ENCODE peak calls at places on chromosome 4, in five cellular contexts. L, E, R, C and T are unnamed samples.

GRCh38 chr4:4260185-4260751 is 12.2 kb upstream of the TMEM128 start:
- DNase-seq in L (peak), E (no peak), R (no peak), C (peak), T (no peak)

GRCh38 chr4:94605241-94605640 is 152.5 kb upstream of the BMPR1B start:
- DNase-seq in L (no peak), E (no peak), R (no peak), C (no peak), T (no peak)

GRCh38 chr4:153222162-153222789 is 18.0 kb downstream of the TRIM2 start:
- DNase-seq in L (peak), E (no peak), R (no peak), C (no peak), T (no peak)

GRCh38 chr4:71586087-71586763 is 197.7 kb downstream of the GC start:
- DNase-seq in L (no peak), E (no peak), R (no peak), C (no peak), T (no peak)

GRCh38 chr4:54657556-54658313 is at the start of gene KIT:
- DNase-seq in L (peak), E (peak), R (no peak), C (no peak), T (peak)

GRCh38 chr4:125770814-125771398 is 456.2 kb downstream of the FAT4 start:
- DNase-seq in L (no peak), E (no peak), R (no peak), C (no peak), T (no peak)

GRCh38 chr4:102780476-102781144 is 19.8 kb upstream of the MANBA start:
- DNase-seq in L (peak), E (no peak), R (no peak), C (peak), T (no peak)

GRCh38 chr4:89379541-89380035 is 72.0 kb upstream of the GPRIN3 start:
- DNase-seq in L (no peak), E (no peak), R (no peak), C (no peak), T (no peak)

GRCh38 chr4:13559414-13559813 is 15.1 kb upstream of the NKX3-2 start:
- DNase-seq in L (no peak), E (no peak), R (no peak), C (no peak), T (no peak)

GRCh38 chr4:129113438-129113837 is 17.5 kb downstream of the C4orf33 start:
- DNase-seq in L (no peak), E (no peak), R (no peak), C (no peak), T (no peak)

GRCh38 chr4:53507671-53508286 is 83.5 kb downstream of the LNX1 start:
- DNase-seq in L (no peak), E (no peak), R (no peak), C (peak), T (no peak)

GRCh38 chr4:53132117-53132889 is 233.6 kb downstream of the SCFD2 start:
- DNase-seq in L (no peak), E (no peak), R (no peak), C (no peak), T (no peak)

GRCh38 chr4:8228319-8229250 is 29.5 kb downstream of the SH3TC1 start:
- DNase-seq in L (no peak), E (no peak), R (peak), C (no peak), T (no peak)
- TF ChIP-seq SUZ12 in L (no peak), E (no peak), R (no peak), C (no peak), T (no peak)

DNA sequence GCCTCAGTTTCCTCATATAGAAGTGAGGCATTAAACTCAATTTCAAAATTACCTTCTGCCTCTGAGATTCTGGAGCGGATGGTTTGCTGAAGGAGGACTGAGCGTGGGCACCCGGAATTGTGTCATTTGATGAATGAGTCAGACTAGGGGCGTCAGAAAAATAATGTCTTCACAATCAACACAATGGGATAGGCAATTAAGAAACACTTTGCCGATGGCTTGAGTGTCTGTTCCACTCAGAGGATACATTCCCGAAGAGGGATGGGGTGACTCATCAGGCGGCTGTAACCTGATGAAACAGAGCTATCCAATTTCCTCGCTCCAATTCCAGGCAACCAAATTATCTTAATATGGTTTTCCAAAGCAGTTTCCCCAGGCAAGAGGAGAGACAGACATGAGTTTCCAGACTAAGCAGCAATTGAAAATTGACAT is 1.2 kb upstream of the CHRNA9 start:
- DNase-seq in L (peak), E (no peak), R (no peak), C (no peak), T (no peak)
- TF ChIP-seq SUZ12 in L (no peak), E (no peak), R (no peak), C (no peak), T (no peak)

GRCh38 chr4:602559-602942 is 22.8 kb upstream of the PDE6B start:
- DNase-seq in L (peak), E (peak), R (no peak), C (peak), T (peak)
- TF ChIP-seq SUZ12 in L (no peak), E (no peak), R (no peak), C (no peak), T (no peak)

GRCh38 chr4:10334506-10335028 is 122.7 kb downstream of the ZNF518B start:
- DNase-seq in L (no peak), E (no peak), R (no peak), C (no peak), T (no peak)

GRCh38 chr4:10333942-10334341 is 123.3 kb downstream of the ZNF518B start:
- DNase-seq in L (no peak), E (peak), R (no peak), C (no peak), T (peak)

GRCh38 chr4:10335050-10335449 is 122.2 kb downstream of the ZNF518B start:
- DNase-seq in L (no peak), E (no peak), R (no peak), C (no peak), T (no peak)

GRCh38 chr4:10336471-10336870 is 120.8 kb downstream of the ZNF518B start:
- DNase-seq in L (no peak), E (no peak), R (no peak), C (no peak), T (no peak)
- TF ChIP-seq SUZ12 in L (no peak), E (no peak), R (no peak), C (no peak), T (no peak)

GRCh38 chr4:41930139-41930831 is 4.9 kb upstream of the TMEM33 start:
- DNase-seq in L (no peak), E (no peak), R (no peak), C (peak), T (no peak)
- TF ChIP-seq SUZ12 in L (no peak), E (no peak), R (no peak), C (no peak), T (no peak)

GRCh38 chr4:39469429-39470077 is 10.7 kb downstream of the LIAS start:
- DNase-seq in L (peak), E (no peak), R (peak), C (peak), T (no peak)
- TF ChIP-seq SUZ12 in L (no peak), E (no peak), R (no peak), C (no peak), T (no peak)

GRCh38 chr4:76866641-76867040 is 31.3 kb downstream of the SOWAHB start:
- DNase-seq in L (no peak), E (no peak), R (no peak), C (no peak), T (no peak)

GRCh38 chr4:76867377-76867776 is 30.6 kb downstream of the SOWAHB start:
- DNase-seq in L (no peak), E (no peak), R (no peak), C (no peak), T (no peak)

GRCh38 chr4:76872556-76872955 is 25.4 kb downstream of the SOWAHB start:
- DNase-seq in L (no peak), E (no peak), R (no peak), C (no peak), T (no peak)

DNA sequence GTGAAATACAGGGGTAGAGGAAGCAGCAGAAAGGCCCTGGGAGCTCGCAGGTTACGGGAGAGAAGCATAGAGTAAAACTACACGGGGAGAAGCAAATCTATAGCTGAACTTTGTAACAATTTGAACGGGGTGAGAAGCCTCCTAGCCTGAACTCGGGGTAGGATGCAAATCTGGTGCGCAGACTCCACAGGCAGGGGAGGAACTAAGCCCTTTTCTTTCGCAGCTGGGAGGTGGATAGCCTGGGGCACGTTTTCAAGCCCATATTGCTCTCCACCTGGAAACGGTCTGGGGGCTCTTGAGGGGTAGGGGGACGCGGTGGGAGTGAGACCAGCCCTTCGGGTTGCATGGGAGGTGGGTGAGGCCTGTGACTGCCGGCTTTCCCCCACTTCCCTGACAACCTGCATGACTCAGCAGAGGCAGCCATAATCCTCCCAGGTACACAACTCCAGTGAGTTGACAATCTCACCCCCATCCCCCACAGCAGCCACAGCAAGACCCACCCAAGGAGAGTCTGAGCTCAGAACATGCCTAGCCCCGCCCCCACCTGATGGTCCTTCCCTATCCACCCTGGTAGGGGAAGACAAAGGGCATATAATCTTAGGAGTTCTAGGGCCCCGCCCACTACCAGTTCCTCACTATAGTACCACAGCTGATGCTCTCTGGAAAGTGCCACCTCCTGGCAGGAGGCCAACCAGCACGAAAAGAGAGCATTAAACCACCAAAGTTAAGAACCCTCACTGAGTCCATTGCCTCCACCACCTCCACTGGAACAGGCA is 29.9 kb downstream of the SOWAHB start:
- DNase-seq in L (no peak), E (no peak), R (no peak), C (no peak), T (peak)
- TF ChIP-seq SUZ12 in L (no peak), E (no peak), R (no peak), C (no peak), T (no peak)

GRCh38 chr4:158850800-158851644 is 82.2 kb downstream of the FNIP2 start:
- DNase-seq in L (no peak), E (no peak), R (no peak), C (no peak), T (no peak)
- TF ChIP-seq SUZ12 in L (no peak), E (no peak), R (no peak), C (no peak), T (no peak)